ENCODE peak calls at places on chromosomes 16 and 17, in eight cellular contexts. T, Z, X, G, C, V, Q and L are unnamed samples.

GRCh38 chr16:66266436-66267286 is 99.8 kb upstream of the CDH5 start:
- DNase-seq in V (no peak), X (peak; percentile 96), G (no peak), C (no peak), Z (no peak), T (peak; percentile 78), Q (peak; percentile 86), L (peak; percentile 98)

GRCh38 chr17:82281076-82281475 is 7.6 kb upstream of the CSNK1D start:
- DNase-seq in V (no peak), C (no peak), Z (no peak), Q (no peak), X (no peak), G (no peak), T (no peak), L (no peak)

GRCh38 chr17:38324141-38324540 is 19.6 kb downstream of the GPR179 start:
- DNase-seq in G (no peak), V (no peak), T (no peak), Q (no peak), Z (no peak), X (no peak), C (no peak), L (no peak)

GRCh38 chr16:59305850-59306249 is 571.7 kb upstream of the GOT2 start:
- DNase-seq in X (no peak), Z (no peak), T (no peak), G (no peak), C (peak; percentile 5), V (no peak), Q (no peak), L (no peak)

GRCh38 chr16:12214509-12214908 is 238.0 kb downstream of the SNX29 start:
- DNase-seq in X (no peak), C (no peak), Q (no peak), Z (no peak), T (no peak), G (no peak), V (no peak), L (no peak)

GRCh38 chr17:82238562-82239201 is 9.8 kb downstream of the SLC16A3 start:
- DNase-seq in C (peak; percentile 50), Q (peak; percentile 94), T (peak; percentile 81), V (peak; percentile 68), X (peak; percentile 92), Z (peak; percentile 59), G (peak; percentile 70), L (peak; percentile 55)

GRCh38 chr17:76097716-76098295 is 5.8 kb downstream of the EXOC7 start:
- DNase-seq in V (no peak), Z (no peak), C (no peak), T (no peak), G (no peak), Q (no peak), X (no peak), L (no peak)

GRCh38 chr16:50736448-50736847 is 5.4 kb upstream of the CYLD start:
- DNase-seq in X (no peak), Q (no peak), T (no peak), Z (no peak), C (no peak), V (no peak), G (no peak), L (no peak)

GRCh38 chr17:78677303-78678219 is 100.4 kb upstream of the DNAH17 start:
- DNase-seq in Z (no peak), C (peak; percentile 23), V (no peak), Q (no peak), X (peak; percentile 24), T (no peak), G (no peak), L (no peak)

GRCh38 chr16:85720319-85720637 is 30.6 kb downstream of the C16orf74 start:
- DNase-seq in Q (no peak), V (no peak), Z (no peak), G (no peak), C (peak; percentile 88), T (no peak), X (peak; percentile 15), L (no peak)

GRCh38 chr17:9937164-9937835 is 32.2 kb upstream of the RCVRN start:
- DNase-seq in Q (peak; percentile 83), C (no peak), V (no peak), G (no peak), Z (no peak), X (peak; percentile 78), T (peak; percentile 46), L (peak; percentile 51)

GRCh38 chr17:37530420-37530819 is 40.7 kb downstream of the DUSP14 start:
- DNase-seq in C (no peak), Z (no peak), G (no peak), T (no peak), V (no peak), Q (no peak), X (peak; percentile 45), L (no peak)

GRCh38 chr17:49209061-49209571 is 1.3 kb downstream of the GNGT2 start:
- DNase-seq in C (peak; percentile 76), T (no peak), G (no peak), X (no peak), V (no peak), Z (no peak), Q (no peak), L (no peak)

GRCh38 chr16:79372504-79373184 is 227.9 kb downstream of the MAF start:
- DNase-seq in Z (no peak), T (no peak), C (peak; percentile 83), Q (no peak), G (no peak), X (peak; percentile 81), V (peak; percentile 4), L (no peak)

GRCh38 chr16:73093146-73094144 is 45.5 kb upstream of the ZFHX3 start:
- DNase-seq in V (no peak), X (no peak), Q (no peak), T (peak; percentile 42), G (no peak), C (no peak), Z (no peak), L (peak; percentile 29)

GRCh38 chr17:11441004-11441403 is 157.3 kb upstream of the DNAH9 start:
- DNase-seq in T (no peak), Z (no peak), C (no peak), X (no peak), Q (no peak), V (no peak), G (no peak), L (no peak)

GRCh38 chr16:85037050-85037410 is 9.4 kb downstream of the KIAA0513 start:
- DNase-seq in Z (no peak), G (no peak), V (no peak), X (peak; percentile 56), T (no peak), C (peak; percentile 85), Q (peak; percentile 92), L (peak; percentile 66)

GRCh38 chr16:8194795-8195194 is 395.5 kb downstream of the TMEM114 start:
- DNase-seq in C (peak; percentile 20), V (no peak), Q (no peak), G (no peak), X (no peak), Z (no peak), T (no peak), L (no peak)

GRCh38 chr17:31488264-31488981 is 96.9 kb downstream of the RAB11FIP4 start:
- DNase-seq in G (no peak), V (no peak), X (no peak), Z (no peak), C (no peak), Q (no peak), T (no peak), L (no peak)

GRCh38 chr17:49397586-49397985 is 17.1 kb downstream of the PHB1 start:
- DNase-seq in Z (no peak), Q (no peak), X (peak; percentile 29), T (no peak), C (no peak), G (no peak), V (no peak), L (no peak)

GRCh38 chr17:76379646-76380376 is 4.6 kb upstream of the SPHK1 start:
- DNase-seq in Z (no peak), X (no peak), Q (no peak), G (no peak), T (no peak), C (no peak), V (no peak), L (no peak)

GRCh38 chr17:67211742-67212141 is 33.3 kb downstream of the HELZ start:
- DNase-seq in T (no peak), C (no peak), Q (no peak), X (peak; percentile 59), Z (no peak), V (no peak), G (no peak), L (peak; percentile 50)

GRCh38 chr17:66522591-66523272 is 220.3 kb downstream of the PRKCA start:
- DNase-seq in X (peak; percentile 76), T (no peak), C (peak; percentile 73), Q (no peak), G (no peak), V (no peak), Z (no peak), L (no peak)